ENCODE peak calls at places on chromosomes 13 and 19, in four cellular contexts. C is GM23338, D is HCT116, V is GM23248. O is an unnamed sample.

GRCh38 chr19:9847087-9847671 is 12.1 kb downstream of the PIN1 start:
- DNase-seq in C (peak; percentile 77), V (peak; percentile 99), D (peak; percentile 56), O (peak; percentile 56)

GRCh38 chr13:114174529-114174941 is 4.5 kb upstream of the CFAP97D2 start:
- DNase-seq in V (no peak), C (no peak), D (no peak), O (no peak)

GRCh38 chr19:31439270-31439573 is 90.0 kb upstream of the TSHZ3 start:
- DNase-seq in D (no peak), C (no peak), V (no peak), O (no peak)

GRCh38 chr19:13689050-13689449 is 75.3 kb upstream of the MRI1 start:
- DNase-seq in D (peak; percentile 61), C (peak; percentile 86), V (peak; percentile 51), O (peak; percentile 43)

GRCh38 chr19:5228932-5229777 is 111.5 kb downstream of the PTPRS start:
- DNase-seq in D (no peak), C (peak; percentile 60), V (peak; percentile 53), O (no peak)

GRCh38 chr19:13118424-13119193 is 545 bp downstream of the NACC1 start:
- DNase-seq in V (peak; percentile 59), C (peak; percentile 97), D (no peak), O (peak; percentile 93)

GRCh38 chr13:41691276-41691675 is 233.9 kb downstream of the RGCC start:
- DNase-seq in C (no peak), D (no peak), V (peak; percentile 56), O (no peak)

GRCh38 chr19:4694211-4694987 is 24.3 kb upstream of the MYDGF start:
- DNase-seq in C (no peak), D (peak; percentile 93), V (peak; percentile 85), O (no peak)

GRCh38 chr13:93947651-93948050 is 531.8 kb downstream of the DCT start:
- DNase-seq in D (no peak), V (no peak), C (no peak), O (no peak)

GRCh38 chr13:51832471-51833152 is 12.4 kb downstream of the TMEM272 start:
- DNase-seq in C (peak; percentile 43), V (peak; percentile 58), D (no peak), O (peak; percentile 48)

GRCh38 chr13:98775844-98776598 is 23.5 kb upstream of the SLC15A1 start:
- DNase-seq in V (peak; percentile 80), D (peak; percentile 88), C (no peak), O (no peak)

GRCh38 chr13:50052478-50052877 is 37.2 kb downstream of the KCNRG start:
- DNase-seq in C (no peak), D (no peak), V (no peak), O (no peak)

GRCh38 chr13:40640845-40641458 is 25.5 kb downstream of the FOXO1 start:
- DNase-seq in C (no peak), V (no peak), D (no peak), O (no peak)

GRCh38 chr19:31340059-31341025 is 8.9 kb downstream of the TSHZ3 start:
- DNase-seq in D (no peak), C (peak; percentile 38), V (peak; percentile 68), O (no peak)

GRCh38 chr19:44846455-44847143 is 502 bp downstream of the NECTIN2 start:
- DNase-seq in D (no peak), V (peak; percentile 44), C (peak; percentile 98), O (peak; percentile 95)

GRCh38 chr13:41411536-41411935 is 45.8 kb upstream of the RGCC start:
- DNase-seq in V (peak; percentile 68), D (peak; percentile 23), C (peak; percentile 50), O (peak; percentile 57)

GRCh38 chr19:34350161-34350561 is 14.8 kb upstream of the GPI start:
- DNase-seq in D (no peak), V (peak; percentile 63), C (no peak), O (no peak)

GRCh38 chr19:11949201-11949600 is 15.6 kb upstream of the ZNF763 start:
- DNase-seq in C (peak; percentile 33), D (no peak), V (peak; percentile 15), O (no peak)

GRCh38 chr19:10876459-10877240 is 5.3 kb downstream of the CARM1 start:
- DNase-seq in V (peak; percentile 31), D (no peak), C (no peak), O (no peak)

GRCh38 chr13:98938801-98939200 is 39.1 kb downstream of the DOCK9 start:
- DNase-seq in D (no peak), C (peak; percentile 66), V (no peak), O (peak; percentile 41)

GRCh38 chr19:36245210-36246005 is 30.5 kb downstream of the ZNF146 start:
- DNase-seq in V (peak; percentile 38), D (no peak), C (peak; percentile 97), O (peak; percentile 87)

GRCh38 chr13:66969291-66969690 is 260.8 kb downstream of the PCDH9 start:
- DNase-seq in D (no peak), V (no peak), C (no peak), O (no peak)

GRCh38 chr19:31349160-31349881 is at the start of gene TSHZ3:
- DNase-seq in C (peak; percentile 85), V (peak; percentile 84), D (no peak), O (peak; percentile 83)

GRCh38 chr19:8306235-8307054 is 1.7 kb downstream of the CD320 start:
- DNase-seq in V (no peak), D (no peak), C (no peak), O (no peak)

GRCh38 chr13:48560657-48561337 is 27.9 kb upstream of the RCBTB2 start:
- DNase-seq in C (no peak), D (no peak), V (no peak), O (no peak)

GRCh38 chr19:4521888-4522242 is 3.6 kb upstream of the PLIN4 start:
- DNase-seq in C (no peak), D (no peak), V (no peak), O (no peak)

GRCh38 chr19:56141416-56141992 is 417 bp downstream of the ZNF444 start:
- DNase-seq in C (peak; percentile 55), D (no peak), V (peak; percentile 59), O (peak; percentile 59)

GRCh38 chr19:46728693-46729339 is 11.9 kb upstream of the PRKD2 start:
- DNase-seq in D (no peak), C (peak; percentile 85), V (peak; percentile 71), O (peak; percentile 80)

GRCh38 chr19:14507704-14508246 is 10.4 kb downstream of the DNAJB1 start:
- DNase-seq in C (no peak), D (no peak), V (peak; percentile 82), O (no peak)

GRCh38 chr19:51702103-51702753 is 9.1 kb downstream of the SPACA6 start:
- DNase-seq in D (no peak), V (peak; percentile 84), C (peak; percentile 93), O (peak; percentile 85)

GRCh38 chr19:7928334-7928706 is 2.4 kb upstream of the CTXN1 start:
- DNase-seq in V (peak; percentile 54), D (no peak), C (no peak), O (no peak)

GRCh38 chr13:39417131-39417530 is 185.9 kb downstream of the LHFPL6 start:
- DNase-seq in V (peak; percentile 22), D (no peak), C (peak; percentile 77), O (peak; percentile 61)

GRCh38 chr13:73618275-73618865 is 515.8 kb downstream of the KLF12 start:
- DNase-seq in C (peak; percentile 13), V (no peak), D (no peak), O (no peak)

GRCh38 chr19:39846176-39846677 is at the start of gene FBL:
- DNase-seq in V (peak; percentile 98), C (peak; percentile 94), D (peak; percentile 69), O (peak; percentile 96)

GRCh38 chr19:39842693-39843435 is 3.3 kb downstream of the FBL start:
- DNase-seq in D (no peak), C (no peak), V (no peak), O (no peak)

GRCh38 chr19:39845172-39845571 is 1.0 kb downstream of the FBL start:
- DNase-seq in D (no peak), C (no peak), V (peak; percentile 17), O (no peak)

GRCh38 chr19:39845621-39846175 is 481 bp downstream of the FBL start:
- DNase-seq in C (peak; percentile 62), D (no peak), V (peak; percentile 69), O (peak; percentile 61)

DNA sequence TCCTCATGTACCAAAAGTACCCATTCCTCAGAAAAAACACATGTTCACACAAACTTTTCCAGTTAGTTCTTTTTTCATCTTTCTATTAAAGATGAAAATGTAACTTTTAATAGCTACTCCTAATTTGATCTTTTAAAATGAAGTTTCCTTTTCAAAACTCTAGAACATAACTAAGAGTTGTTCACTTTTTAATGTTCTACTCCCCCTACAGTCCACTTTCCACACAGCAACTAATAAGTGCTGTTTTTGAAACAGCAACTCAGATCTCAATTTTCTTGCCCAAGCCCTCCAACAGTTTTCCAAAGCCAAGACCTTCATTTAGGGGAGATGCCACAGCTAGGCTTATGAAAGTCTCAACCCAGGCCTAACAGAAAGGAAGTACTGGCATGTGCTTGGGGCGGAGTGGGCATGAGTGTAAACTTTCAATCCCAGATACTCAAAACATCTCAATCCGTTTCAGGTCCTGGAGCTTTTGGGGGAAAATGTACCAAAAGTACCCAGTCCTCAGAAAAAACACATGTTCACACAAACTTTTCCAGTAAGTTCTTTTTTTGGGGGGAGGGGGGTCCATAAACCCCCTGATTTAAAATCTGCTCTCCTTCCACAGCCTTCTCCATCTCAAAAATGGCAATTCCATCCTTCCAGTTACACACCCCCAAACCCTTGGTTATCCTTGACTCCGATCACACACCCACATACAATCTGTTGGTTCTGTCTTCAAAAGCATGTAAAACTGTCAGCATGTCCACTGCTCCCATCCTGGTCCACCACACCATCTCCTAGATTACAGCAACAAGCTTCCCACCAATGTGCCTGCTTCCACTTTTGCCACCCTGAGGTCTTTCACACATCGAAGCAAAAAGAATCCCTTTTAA is 2.0 kb downstream of the FBL start:
- DNase-seq in D (no peak), V (peak; percentile 70), C (peak; percentile 68), O (peak; percentile 60)
- H3K4me3 ChIP-seq in D (peak overlapping the region; percentile 97), V (peak overlapping the region; percentile 92), C (peak overlapping the region; percentile 96), O (peak overlapping the region; percentile 74)

DNA sequence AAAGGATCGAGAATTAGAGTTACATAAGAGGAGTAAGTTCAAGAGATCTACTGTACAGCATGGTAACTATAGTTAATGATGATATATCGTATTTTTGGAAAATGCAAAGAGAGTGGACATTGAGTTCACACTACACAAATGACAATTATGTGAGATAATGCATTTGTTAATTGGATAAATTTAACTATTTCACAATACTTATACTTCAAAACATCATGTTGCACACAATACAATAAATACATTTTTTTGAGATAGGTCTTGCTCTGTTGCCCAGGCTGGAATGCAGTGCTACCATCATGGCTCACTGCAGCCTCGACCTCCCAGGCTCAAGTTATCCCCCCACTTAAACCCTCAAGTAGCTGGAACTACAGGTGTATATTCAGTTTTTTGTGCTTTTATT is 8.1 kb upstream of the CYP2F1 start:
- DNase-seq in D (no peak), C (no peak), V (no peak), O (no peak)
- TF ChIP-seq EZH2 in D (no peak), C (no peak), V (no peak), O (no peak)

GRCh38 chr13:110238795-110239194 is 68.2 kb downstream of the COL4A1 start:
- DNase-seq in V (peak; percentile 37), D (no peak), C (no peak), O (no peak)
- TF ChIP-seq EZH2phosphoT487 in V (no peak), D (no peak), C (no peak), O (no peak)

GRCh38 chr19:28508666-28509065 is 704.3 kb downstream of the UQCRFS1 start:
- DNase-seq in V (no peak), C (no peak), D (no peak), O (no peak)
- H3K4me3 ChIP-seq in V (no peak overlapping the region), C (no peak overlapping the region), D (no peak overlapping the region), O (no peak overlapping the region)